ENCODE peak calls at places on chromosomes 6 and 20, in six cellular contexts. One of them, this sample, is unnamed. For H3K36me3, the result is how much of the 10 kb centered on the place peaks cover.

GRCh38 chr6:165886169-165886568 is 223.1 kb upstream of the PDE10A start:
- DNase-seq in fibroblast of lung: no peak
- DNase-seq in bronchial epithelial cell: no peak
- DNase-seq in mucosa of descending colon: no peak
- DNase-seq in GM23338: no peak
- DNase-seq in testis: no peak
- DNase-seq in this sample: no peak

GRCh38 chr6:36133912-36134311 is 3.6 kb downstream of the MAPK13 start:
- DNase-seq in fibroblast of lung: no peak
- DNase-seq in bronchial epithelial cell: no peak
- DNase-seq in mucosa of descending colon: no peak
- DNase-seq in GM23338: no peak
- DNase-seq in testis: no peak
- DNase-seq in this sample: no peak

GRCh38 chr6:27514906-27515495 is 42.1 kb upstream of the ZNF184 start:
- DNase-seq in fibroblast of lung: no peak
- DNase-seq in bronchial epithelial cell: no peak
- DNase-seq in mucosa of descending colon: no peak
- DNase-seq in GM23338: no peak
- DNase-seq in testis: no peak
- DNase-seq in this sample: no peak

GRCh38 chr20:34472246-34472925 is 43.8 kb upstream of the DYNLRB1 start:
- DNase-seq in fibroblast of lung: peak
- DNase-seq in bronchial epithelial cell: peak
- DNase-seq in mucosa of descending colon: no peak
- DNase-seq in GM23338: no peak
- DNase-seq in testis: no peak
- DNase-seq in this sample: no peak

GRCh38 chr6:15160812-15161211 is 85.1 kb upstream of the JARID2 start:
- DNase-seq in fibroblast of lung: peak
- DNase-seq in bronchial epithelial cell: no peak
- DNase-seq in mucosa of descending colon: no peak
- DNase-seq in GM23338: no peak
- DNase-seq in testis: no peak
- DNase-seq in this sample: no peak

GRCh38 chr6:1561355-1561754 is 48.4 kb upstream of the FOXC1 start:
- DNase-seq in fibroblast of lung: no peak
- DNase-seq in bronchial epithelial cell: no peak
- DNase-seq in mucosa of descending colon: no peak
- DNase-seq in GM23338: no peak
- DNase-seq in testis: no peak
- DNase-seq in this sample: no peak

GRCh38 chr20:62875419-62876355 is 14.1 kb upstream of the TCFL5 start:
- DNase-seq in fibroblast of lung: peak
- DNase-seq in bronchial epithelial cell: peak
- DNase-seq in mucosa of descending colon: peak
- DNase-seq in GM23338: peak
- DNase-seq in testis: peak
- DNase-seq in this sample: peak

GRCh38 chr20:32477594-32478512 is 107.3 kb downstream of the NOL4L start:
- DNase-seq in fibroblast of lung: no peak
- DNase-seq in bronchial epithelial cell: no peak
- DNase-seq in mucosa of descending colon: peak
- DNase-seq in GM23338: no peak
- DNase-seq in testis: no peak
- DNase-seq in this sample: no peak

GRCh38 chr20:47300071-47300470 is 56.4 kb downstream of the ZMYND8 start:
- DNase-seq in fibroblast of lung: peak
- DNase-seq in bronchial epithelial cell: no peak
- DNase-seq in mucosa of descending colon: no peak
- DNase-seq in GM23338: no peak
- DNase-seq in testis: no peak
- DNase-seq in this sample: no peak

GRCh38 chr6:75409286-75409685 is 84.3 kb downstream of the FILIP1 start:
- DNase-seq in fibroblast of lung: peak
- DNase-seq in bronchial epithelial cell: no peak
- DNase-seq in mucosa of descending colon: no peak
- DNase-seq in GM23338: no peak
- DNase-seq in testis: no peak
- DNase-seq in this sample: no peak

GRCh38 chr6:153038378-153038777 is 35.9 kb upstream of the MTRF1L start:
- DNase-seq in fibroblast of lung: peak
- DNase-seq in bronchial epithelial cell: peak
- DNase-seq in mucosa of descending colon: no peak
- DNase-seq in GM23338: no peak
- DNase-seq in testis: no peak
- DNase-seq in this sample: no peak

GRCh38 chr20:38799248-38799647 is 6.2 kb upstream of the PPP1R16B start:
- DNase-seq in fibroblast of lung: no peak
- DNase-seq in bronchial epithelial cell: no peak
- DNase-seq in mucosa of descending colon: no peak
- DNase-seq in GM23338: no peak
- DNase-seq in testis: no peak
- DNase-seq in this sample: no peak

GRCh38 chr6:111699123-111699522 is 93.4 kb upstream of the TRAF3IP2 start:
- DNase-seq in fibroblast of lung: no peak
- DNase-seq in bronchial epithelial cell: no peak
- DNase-seq in mucosa of descending colon: no peak
- DNase-seq in GM23338: no peak
- DNase-seq in testis: no peak
- DNase-seq in this sample: no peak

GRCh38 chr6:24766685-24767462 is 7.9 kb upstream of the GMNN start:
- DNase-seq in fibroblast of lung: peak
- DNase-seq in bronchial epithelial cell: peak
- DNase-seq in mucosa of descending colon: no peak
- DNase-seq in GM23338: no peak
- DNase-seq in testis: no peak
- DNase-seq in this sample: no peak

GRCh38 chr6:111763381-111763780 is 109.9 kb downstream of the FYN start:
- DNase-seq in fibroblast of lung: peak
- DNase-seq in bronchial epithelial cell: no peak
- DNase-seq in mucosa of descending colon: no peak
- DNase-seq in GM23338: no peak
- DNase-seq in testis: no peak
- DNase-seq in this sample: peak

GRCh38 chr6:167975449-167975848 is 22.0 kb upstream of the KIF25 start:
- DNase-seq in fibroblast of lung: no peak
- DNase-seq in bronchial epithelial cell: no peak
- DNase-seq in mucosa of descending colon: no peak
- DNase-seq in GM23338: no peak
- DNase-seq in testis: no peak
- DNase-seq in this sample: no peak

GRCh38 chr20:44776977-44777376 is 31.3 kb downstream of the KCNK15 start:
- DNase-seq in fibroblast of lung: peak
- DNase-seq in bronchial epithelial cell: peak
- DNase-seq in mucosa of descending colon: peak
- DNase-seq in GM23338: peak
- DNase-seq in testis: no peak
- DNase-seq in this sample: no peak

GRCh38 chr6:35024601-35025054 is 116.5 kb downstream of the TCP11 start:
- DNase-seq in fibroblast of lung: peak
- DNase-seq in bronchial epithelial cell: peak
- DNase-seq in mucosa of descending colon: peak
- DNase-seq in GM23338: peak
- DNase-seq in testis: peak
- DNase-seq in this sample: peak

GRCh38 chr6:19836799-19837510 is at the start of gene ID4:
- DNase-seq in fibroblast of lung: peak
- DNase-seq in bronchial epithelial cell: no peak
- DNase-seq in mucosa of descending colon: peak
- DNase-seq in GM23338: peak
- DNase-seq in testis: peak
- DNase-seq in this sample: no peak

GRCh38 chr6:36252005-36252404 is 17.9 kb upstream of the PNPLA1 start:
- DNase-seq in fibroblast of lung: no peak
- DNase-seq in bronchial epithelial cell: no peak
- DNase-seq in mucosa of descending colon: no peak
- DNase-seq in GM23338: no peak
- DNase-seq in testis: peak
- DNase-seq in this sample: no peak

GRCh38 chr6:36735110-36735971 is 37.7 kb downstream of the RAB44 start:
- DNase-seq in fibroblast of lung: peak
- DNase-seq in bronchial epithelial cell: peak
- DNase-seq in mucosa of descending colon: peak
- DNase-seq in GM23338: peak
- DNase-seq in testis: peak
- DNase-seq in this sample: peak

GRCh38 chr6:33298773-33299236 is at the start of gene RGL2:
- DNase-seq in fibroblast of lung: peak
- DNase-seq in bronchial epithelial cell: peak
- DNase-seq in mucosa of descending colon: peak
- DNase-seq in GM23338: peak
- DNase-seq in testis: peak
- DNase-seq in this sample: peak

GRCh38 chr6:37877373-37878149 is 58.0 kb downstream of the ZFAND3 start:
- DNase-seq in fibroblast of lung: peak
- DNase-seq in bronchial epithelial cell: no peak
- DNase-seq in mucosa of descending colon: no peak
- DNase-seq in GM23338: no peak
- DNase-seq in testis: no peak
- DNase-seq in this sample: no peak

GRCh38 chr6:134816780-134817179 is 133.1 kb downstream of the ALDH8A1 start:
- DNase-seq in fibroblast of lung: peak
- DNase-seq in bronchial epithelial cell: no peak
- DNase-seq in mucosa of descending colon: no peak
- DNase-seq in GM23338: no peak
- DNase-seq in testis: no peak
- DNase-seq in this sample: no peak

DNA sequence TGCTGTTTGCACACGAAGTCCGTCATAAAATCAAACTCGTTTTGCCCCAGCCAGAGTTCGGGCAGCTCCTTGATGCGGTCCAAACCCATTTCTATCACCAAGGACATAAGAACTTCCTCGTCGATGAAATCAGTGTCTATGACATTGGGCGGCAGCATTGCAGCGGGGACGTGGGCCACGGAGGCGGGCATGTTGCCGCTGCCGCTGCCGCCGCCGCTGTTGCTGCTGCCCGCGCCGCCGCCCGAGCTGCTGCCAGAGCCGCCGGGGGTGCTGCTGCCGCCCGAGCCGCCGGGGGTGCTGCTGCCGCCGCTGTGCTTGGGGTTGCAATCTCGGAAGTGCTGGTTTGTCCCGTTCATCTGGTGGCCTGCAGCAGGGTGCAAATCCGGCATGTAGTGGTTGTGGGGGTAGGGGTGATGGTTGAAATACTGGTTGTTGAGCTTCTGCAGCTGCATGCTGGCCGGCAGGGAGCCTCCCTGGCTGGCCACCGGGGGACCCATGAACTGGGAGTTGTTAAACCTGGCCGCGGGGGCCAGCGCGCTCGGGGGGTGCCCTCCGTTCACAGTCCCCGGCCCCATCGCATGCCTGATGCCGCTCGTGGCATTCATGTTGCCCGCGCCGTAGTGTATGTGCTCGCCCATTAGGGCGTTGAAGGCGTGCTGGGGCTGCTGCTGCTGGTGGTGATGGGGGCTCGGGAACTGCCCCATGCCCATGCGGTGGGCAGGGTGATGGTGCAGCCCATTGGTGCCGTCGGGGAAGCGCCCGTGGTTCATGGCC is 1.1 kb downstream of the CITED2 start:
- DNase-seq in fibroblast of lung: peak
- DNase-seq in bronchial epithelial cell: peak
- DNase-seq in mucosa of descending colon: peak
- DNase-seq in GM23338: peak
- DNase-seq in testis: peak
- DNase-seq in this sample: no peak
- TF ChIP-seq CTCF in fibroblast of lung: peak
- TF ChIP-seq CTCF in bronchial epithelial cell: peak
- TF ChIP-seq CTCF in mucosa of descending colon: no peak
- TF ChIP-seq CTCF in GM23338: no peak
- TF ChIP-seq CTCF in testis: no peak
- TF ChIP-seq CTCF in this sample: no peak

GRCh38 chr6:56644366-56644765 is 1.7 kb upstream of the DST start:
- DNase-seq in fibroblast of lung: no peak
- DNase-seq in bronchial epithelial cell: no peak
- DNase-seq in mucosa of descending colon: no peak
- DNase-seq in GM23338: no peak
- DNase-seq in testis: no peak
- DNase-seq in this sample: no peak
- H3K36me3 ChIP-seq in fibroblast of lung: under half
- H3K36me3 ChIP-seq in bronchial epithelial cell: under half
- H3K36me3 ChIP-seq in mucosa of descending colon: under half
- H3K36me3 ChIP-seq in GM23338: under half
- H3K36me3 ChIP-seq in testis: under half
- H3K36me3 ChIP-seq in this sample: half or more

GRCh38 chr20:3222635-3223600 is 13.6 kb downstream of the ITPA start:
- DNase-seq in fibroblast of lung: no peak
- DNase-seq in bronchial epithelial cell: peak
- DNase-seq in mucosa of descending colon: no peak
- DNase-seq in GM23338: peak
- DNase-seq in testis: no peak
- DNase-seq in this sample: no peak

GRCh38 chr20:3223937-3224680 is 14.8 kb downstream of the ITPA start:
- DNase-seq in fibroblast of lung: no peak
- DNase-seq in bronchial epithelial cell: no peak
- DNase-seq in mucosa of descending colon: no peak
- DNase-seq in GM23338: no peak
- DNase-seq in testis: no peak
- DNase-seq in this sample: no peak

GRCh38 chr20:3221398-3222226 is 12.3 kb downstream of the ITPA start:
- DNase-seq in fibroblast of lung: no peak
- DNase-seq in bronchial epithelial cell: peak
- DNase-seq in mucosa of descending colon: peak
- DNase-seq in GM23338: no peak
- DNase-seq in testis: no peak
- DNase-seq in this sample: peak

GRCh38 chr20:3213226-3213625 is 3.9 kb downstream of the ITPA start:
- DNase-seq in fibroblast of lung: no peak
- DNase-seq in bronchial epithelial cell: no peak
- DNase-seq in mucosa of descending colon: no peak
- DNase-seq in GM23338: no peak
- DNase-seq in testis: no peak
- DNase-seq in this sample: no peak

DNA sequence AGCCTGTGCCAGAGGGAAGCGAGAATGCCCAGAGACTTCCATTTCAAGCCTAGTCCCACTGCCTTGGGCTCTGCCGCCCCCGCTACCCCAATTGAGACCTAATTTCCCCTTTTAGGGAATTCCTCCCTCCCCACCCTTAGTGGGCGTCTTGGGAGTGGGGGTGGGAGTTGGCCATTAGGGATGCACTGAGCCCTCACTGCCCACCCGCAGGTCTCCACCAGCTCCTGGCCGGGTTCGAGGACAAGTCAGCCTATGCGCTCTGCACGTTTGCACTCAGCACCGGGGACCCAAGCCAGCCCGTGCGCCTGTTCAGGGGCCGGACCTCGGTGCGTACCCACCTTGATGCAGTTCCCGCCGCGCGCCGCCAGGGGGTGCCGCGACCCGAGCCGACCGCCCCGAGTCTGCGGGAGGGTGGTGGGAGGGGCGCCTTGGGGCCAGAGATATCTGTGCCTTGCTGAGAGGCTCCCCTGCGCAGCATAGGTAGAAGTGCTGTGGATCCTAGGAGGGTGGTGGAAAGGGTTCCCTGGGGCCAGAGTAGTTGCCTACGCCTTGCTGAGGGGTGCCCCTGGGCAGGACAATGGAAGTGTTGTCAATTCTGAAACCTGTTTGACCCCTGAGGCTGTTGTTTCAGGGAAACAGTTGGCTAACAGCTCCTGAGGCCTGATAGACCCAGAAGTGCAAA is 9.2 kb downstream of the ITPA start:
- DNase-seq in fibroblast of lung: no peak
- DNase-seq in bronchial epithelial cell: no peak
- DNase-seq in mucosa of descending colon: peak
- DNase-seq in GM23338: peak
- DNase-seq in testis: peak
- DNase-seq in this sample: peak
- TF ChIP-seq CTCF in fibroblast of lung: peak
- TF ChIP-seq CTCF in bronchial epithelial cell: peak
- TF ChIP-seq CTCF in mucosa of descending colon: peak
- TF ChIP-seq CTCF in GM23338: peak
- TF ChIP-seq CTCF in testis: peak
- TF ChIP-seq CTCF in this sample: peak

GRCh38 chr20:25214416-25214770 is 18.9 kb downstream of the ENTPD6 start:
- DNase-seq in fibroblast of lung: no peak
- DNase-seq in bronchial epithelial cell: no peak
- DNase-seq in mucosa of descending colon: no peak
- DNase-seq in GM23338: no peak
- DNase-seq in testis: no peak
- DNase-seq in this sample: no peak
- H3K36me3 ChIP-seq in fibroblast of lung: under half
- H3K36me3 ChIP-seq in bronchial epithelial cell: under half
- H3K36me3 ChIP-seq in mucosa of descending colon: under half
- H3K36me3 ChIP-seq in GM23338: under half
- H3K36me3 ChIP-seq in testis: under half
- H3K36me3 ChIP-seq in this sample: under half